ENCODE peak calls at places on chromosomes 5 and 9, in nine cellular contexts. C, M, H, W, Q, U, A, L and N are unnamed samples.

GRCh38 chr5:125085797-125086505 is 339.5 kb upstream of the ZNF608 start:
- DNase-seq in C (no peak), M (no peak), H (no peak), W (no peak), Q (no peak), U (no peak), A (no peak), L (no peak), N (no peak)

GRCh38 chr5:170228756-170229459 is 3.9 kb upstream of the C5orf58 start:
- DNase-seq in C (no peak), M (no peak), H (no peak), W (no peak), Q (no peak), U (no peak), A (no peak), L (no peak), N (no peak)

GRCh38 chr9:96176901-96177718 is 124.9 kb downstream of the HSD17B3 start:
- DNase-seq in C (no peak), M (no peak), H (peak), W (peak), Q (no peak), U (peak), A (no peak), L (no peak), N (no peak)

GRCh38 chr9:103627731-103628130 is 466.4 kb upstream of the SMC2 start:
- DNase-seq in C (no peak), M (no peak), H (no peak), W (no peak), Q (no peak), U (no peak), A (no peak), L (no peak), N (no peak)

GRCh38 chr5:68375540-68375939 is 160.0 kb downstream of the PIK3R1 start:
- DNase-seq in C (no peak), M (no peak), H (no peak), W (no peak), Q (no peak), U (no peak), A (no peak), L (no peak), N (no peak)

GRCh38 chr9:78123808-78124207 is 92.2 kb upstream of the GNAQ start:
- DNase-seq in C (no peak), M (no peak), H (no peak), W (no peak), Q (no peak), U (no peak), A (no peak), L (no peak), N (no peak)

GRCh38 chr9:79778581-79778980 is 206.8 kb downstream of the TLE4 start:
- DNase-seq in C (no peak), M (no peak), H (no peak), W (no peak), Q (no peak), U (no peak), A (no peak), L (no peak), N (no peak)

GRCh38 chr5:2780421-2781171 is 29.1 kb upstream of the IRX2 start:
- DNase-seq in C (no peak), M (no peak), H (no peak), W (no peak), Q (no peak), U (no peak), A (no peak), L (no peak), N (no peak)

GRCh38 chr9:88807426-88807825 is 183.8 kb upstream of the S1PR3 start:
- DNase-seq in C (no peak), M (no peak), H (no peak), W (no peak), Q (no peak), U (no peak), A (no peak), L (no peak), N (no peak)

GRCh38 chr9:126151671-126152050 is 175.0 kb upstream of the MVB12B start:
- DNase-seq in C (peak), M (no peak), H (no peak), W (peak), Q (no peak), U (no peak), A (no peak), L (no peak), N (no peak)